ENCODE peak calls at places on chromosome 22, in six cellular contexts. One of them, this sample, is unnamed.

GRCh38 chr22:40642316-40642715 is 5.8 kb upstream of the MRTFA start:
- DNase-seq in fibroblast of the aortic adventitia: no peak
- DNase-seq in left cardiac atrium: no peak
- DNase-seq in NCI-H2029 treated with DMSO at 0.1 percent for 48 hours: no peak
- DNase-seq in mesenchymal stem cell: no peak
- DNase-seq in memory B cell: no peak
- DNase-seq in this sample: no peak

GRCh38 chr22:30302810-30303138 is 13.5 kb upstream of the CASTOR1 start:
- DNase-seq in memory B cell: no peak
- DNase-seq in NCI-H2029 treated with DMSO at 0.1 percent for 48 hours: no peak
- DNase-seq in left cardiac atrium: no peak
- DNase-seq in mesenchymal stem cell: no peak
- DNase-seq in fibroblast of the aortic adventitia: no peak
- DNase-seq in this sample: no peak

GRCh38 chr22:31630331-31631329 is 31.4 kb downstream of the PISD start:
- DNase-seq in left cardiac atrium: peak
- DNase-seq in mesenchymal stem cell: peak
- DNase-seq in memory B cell: peak
- DNase-seq in fibroblast of the aortic adventitia: peak
- DNase-seq in NCI-H2029 treated with DMSO at 0.1 percent for 48 hours: no peak
- DNase-seq in this sample: peak

GRCh38 chr22:20149257-20150250 is 1.3 kb downstream of the CCDC188 start:
- DNase-seq in NCI-H2029 treated with DMSO at 0.1 percent for 48 hours: no peak
- DNase-seq in memory B cell: no peak
- DNase-seq in left cardiac atrium: no peak
- DNase-seq in fibroblast of the aortic adventitia: no peak
- DNase-seq in mesenchymal stem cell: no peak
- DNase-seq in this sample: no peak

GRCh38 chr22:48586799-48587185 is 1240.9 kb downstream of the BRD1 start:
- DNase-seq in NCI-H2029 treated with DMSO at 0.1 percent for 48 hours: no peak
- DNase-seq in memory B cell: no peak
- DNase-seq in fibroblast of the aortic adventitia: no peak
- DNase-seq in left cardiac atrium: no peak
- DNase-seq in mesenchymal stem cell: no peak
- DNase-seq in this sample: no peak

GRCh38 chr22:19988331-19988808 is 28.3 kb downstream of the ARVCF start:
- DNase-seq in NCI-H2029 treated with DMSO at 0.1 percent for 48 hours: no peak
- DNase-seq in memory B cell: no peak
- DNase-seq in left cardiac atrium: no peak
- DNase-seq in fibroblast of the aortic adventitia: no peak
- DNase-seq in mesenchymal stem cell: no peak
- DNase-seq in this sample: no peak

GRCh38 chr22:22939537-22940368 is 52.1 kb downstream of the IGLL5 start:
- DNase-seq in NCI-H2029 treated with DMSO at 0.1 percent for 48 hours: no peak
- DNase-seq in mesenchymal stem cell: no peak
- DNase-seq in memory B cell: no peak
- DNase-seq in fibroblast of the aortic adventitia: no peak
- DNase-seq in left cardiac atrium: no peak
- DNase-seq in this sample: no peak

GRCh38 chr22:46119729-46120419 is 30.5 kb upstream of the PPARA start:
- DNase-seq in left cardiac atrium: no peak
- DNase-seq in mesenchymal stem cell: no peak
- DNase-seq in memory B cell: no peak
- DNase-seq in fibroblast of the aortic adventitia: peak
- DNase-seq in NCI-H2029 treated with DMSO at 0.1 percent for 48 hours: no peak
- DNase-seq in this sample: peak

GRCh38 chr22:50274311-50274710 is 4.1 kb upstream of the MAPK11 start:
- DNase-seq in fibroblast of the aortic adventitia: peak
- DNase-seq in memory B cell: no peak
- DNase-seq in NCI-H2029 treated with DMSO at 0.1 percent for 48 hours: no peak
- DNase-seq in left cardiac atrium: peak
- DNase-seq in mesenchymal stem cell: peak
- DNase-seq in this sample: peak

GRCh38 chr22:23115369-23115768 is 26.4 kb downstream of the RSPH14 start:
- DNase-seq in mesenchymal stem cell: no peak
- DNase-seq in NCI-H2029 treated with DMSO at 0.1 percent for 48 hours: no peak
- DNase-seq in left cardiac atrium: no peak
- DNase-seq in fibroblast of the aortic adventitia: no peak
- DNase-seq in memory B cell: no peak
- DNase-seq in this sample: no peak

GRCh38 chr22:43094085-43094484 is 4.9 kb upstream of the TTLL1 start:
- DNase-seq in memory B cell: no peak
- DNase-seq in NCI-H2029 treated with DMSO at 0.1 percent for 48 hours: no peak
- DNase-seq in mesenchymal stem cell: no peak
- DNase-seq in fibroblast of the aortic adventitia: no peak
- DNase-seq in left cardiac atrium: peak
- DNase-seq in this sample: peak

This sample was measured in GM23248.